ENCODE peak calls at places on chromosomes 7 and 10, in ten cellular contexts. N, F, O, R, U, I, E, D, C and J are unnamed samples.

GRCh38 chr10:119131512-119132240 is 27.8 kb downstream of the DENND10 start:
- DNase-seq in N (no peak), F (no peak), O (no peak), R (no peak), U (no peak), I (peak), E (no peak), D (no peak), C (peak), J (no peak)

GRCh38 chr10:525565-526315 is 163.7 kb downstream of the DIP2C start:
- DNase-seq in N (no peak), F (no peak), O (peak), R (peak), U (no peak), I (peak), E (no peak), D (no peak), C (no peak), J (no peak)

GRCh38 chr7:148344406-148344805 is 246.2 kb upstream of the C7orf33 start:
- DNase-seq in N (no peak), F (no peak), O (no peak), R (no peak), U (no peak), I (no peak), E (no peak), D (no peak), C (no peak), J (no peak)

GRCh38 chr7:78786055-78786454 is 667.4 kb downstream of the MAGI2 start:
- DNase-seq in N (no peak), F (no peak), O (no peak), R (no peak), U (no peak), I (no peak), E (no peak), D (no peak), C (no peak), J (no peak)

GRCh38 chr7:35424869-35425495 is 171.1 kb upstream of the TBX20 start:
- DNase-seq in N (peak), F (no peak), O (no peak), R (peak), U (peak), I (peak), E (peak), D (peak), C (peak), J (peak)

GRCh38 chr10:87640043-87640442 is 19.6 kb upstream of the PAPSS2 start:
- DNase-seq in N (no peak), F (no peak), O (no peak), R (no peak), U (no peak), I (no peak), E (no peak), D (no peak), C (no peak), J (no peak)

GRCh38 chr7:37815969-37816371 is 32.4 kb upstream of the NME8 start:
- DNase-seq in N (no peak), F (no peak), O (no peak), R (no peak), U (no peak), I (no peak), E (no peak), D (no peak), C (peak), J (no peak)

GRCh38 chr7:151139791-151140190 is 27.7 kb downstream of the GBX1 start:
- DNase-seq in N (no peak), F (no peak), O (no peak), R (no peak), U (no peak), I (no peak), E (no peak), D (no peak), C (no peak), J (no peak)

GRCh38 chr7:149819141-149819960 is 18.8 kb upstream of the ZNF862 start:
- DNase-seq in N (no peak), F (no peak), O (no peak), R (no peak), U (peak), I (no peak), E (no peak), D (no peak), C (no peak), J (no peak)

GRCh38 chr7:28533731-28534531 is 121.6 kb downstream of the CREB5 start:
- DNase-seq in N (no peak), F (no peak), O (peak), R (no peak), U (peak), I (peak), E (no peak), D (no peak), C (no peak), J (peak)

GRCh38 chr7:135744938-135745701 is 3.5 kb downstream of the FAM180A start:
- DNase-seq in N (no peak), F (no peak), O (no peak), R (peak), U (no peak), I (peak), E (no peak), D (peak), C (no peak), J (no peak)

GRCh38 chr10:71985542-71986250 is 21.5 kb downstream of the CHST3 start:
- DNase-seq in N (no peak), F (no peak), O (peak), R (no peak), U (no peak), I (peak), E (no peak), D (no peak), C (peak), J (no peak)

GRCh38 chr7:98265841-98266271 is 13.8 kb upstream of the TECPR1 start:
- DNase-seq in N (no peak), F (no peak), O (no peak), R (no peak), U (no peak), I (no peak), E (no peak), D (no peak), C (no peak), J (no peak)

GRCh38 chr7:132947011-132947410 is 134.9 kb downstream of the CHCHD3 start:
- DNase-seq in N (no peak), F (no peak), O (no peak), R (no peak), U (no peak), I (no peak), E (no peak), D (no peak), C (no peak), J (no peak)

GRCh38 chr7:142880886-142881505 is 4.5 kb downstream of the TRPV6 start:
- DNase-seq in N (no peak), F (no peak), O (no peak), R (peak), U (no peak), I (peak), E (peak), D (peak), C (peak), J (peak)

GRCh38 chr7:134710854-134711624 is 64.4 kb downstream of the BPGM start:
- DNase-seq in N (no peak), F (no peak), O (no peak), R (no peak), U (no peak), I (no peak), E (peak), D (no peak), C (no peak), J (no peak)

GRCh38 chr7:70498633-70499032 is 633.3 kb upstream of the GALNT17 start:
- DNase-seq in N (no peak), F (no peak), O (no peak), R (no peak), U (no peak), I (no peak), E (no peak), D (no peak), C (no peak), J (no peak)

GRCh38 chr10:26015092-26015491 is 81.1 kb downstream of the MYO3A start:
- DNase-seq in N (no peak), F (no peak), O (no peak), R (no peak), U (no peak), I (no peak), E (no peak), D (no peak), C (no peak), J (no peak)

GRCh38 chr7:113548137-113548536 is 370.7 kb downstream of the PPP1R3A start:
- DNase-seq in N (no peak), F (no peak), O (no peak), R (no peak), U (no peak), I (no peak), E (no peak), D (no peak), C (no peak), J (no peak)

GRCh38 chr7:99124636-99125504 is 19.0 kb downstream of the SMURF1 start:
- DNase-seq in N (no peak), F (no peak), O (no peak), R (no peak), U (no peak), I (no peak), E (no peak), D (no peak), C (no peak), J (no peak)

GRCh38 chr7:66748127-66748511 is 7.6 kb downstream of the RABGEF1 start:
- DNase-seq in N (peak), F (no peak), O (no peak), R (no peak), U (no peak), I (peak), E (no peak), D (no peak), C (no peak), J (no peak)

GRCh38 chr7:5494320-5494682 is 70.7 kb upstream of the TNRC18 start:
- DNase-seq in N (no peak), F (no peak), O (no peak), R (no peak), U (no peak), I (no peak), E (no peak), D (no peak), C (no peak), J (no peak)

GRCh38 chr10:132035476-132035875 is 30.3 kb upstream of the JAKMIP3 start:
- DNase-seq in N (no peak), F (no peak), O (no peak), R (no peak), U (no peak), I (no peak), E (no peak), D (no peak), C (no peak), J (no peak)

GRCh38 chr7:24920702-24921679 is 59.0 kb downstream of the OSBPL3 start:
- DNase-seq in N (no peak), F (no peak), O (no peak), R (no peak), U (no peak), I (no peak), E (no peak), D (no peak), C (no peak), J (no peak)

GRCh38 chr7:143419880-143420279 is 11.2 kb upstream of the EPHA1 start:
- DNase-seq in N (no peak), F (no peak), O (no peak), R (no peak), U (no peak), I (no peak), E (no peak), D (no peak), C (no peak), J (no peak)

GRCh38 chr7:2729043-2729892 is 41.3 kb downstream of the AMZ1 start:
- DNase-seq in N (no peak), F (no peak), O (peak), R (no peak), U (no peak), I (peak), E (no peak), D (no peak), C (no peak), J (no peak)

GRCh38 chr10:11286261-11286989 is 268.8 kb downstream of the CELF2 start:
- DNase-seq in N (no peak), F (no peak), O (no peak), R (no peak), U (no peak), I (no peak), E (no peak), D (no peak), C (peak), J (no peak)

GRCh38 chr7:34155225-34155908 is 250.0 kb downstream of the BMPER start:
- DNase-seq in N (peak), F (no peak), O (peak), R (peak), U (no peak), I (peak), E (no peak), D (no peak), C (no peak), J (no peak)

GRCh38 chr10:3067045-3067858 is at the start of gene PFKP:
- DNase-seq in N (no peak), F (no peak), O (peak), R (peak), U (peak), I (no peak), E (peak), D (no peak), C (peak), J (no peak)

GRCh38 chr10:91880310-91880709 is 29.0 kb downstream of the FGFBP3 start:
- DNase-seq in N (no peak), F (no peak), O (no peak), R (peak), U (no peak), I (no peak), E (no peak), D (no peak), C (no peak), J (no peak)

GRCh38 chr7:47444376-47445098 is 137.4 kb downstream of the TNS3 start:
- DNase-seq in N (no peak), F (no peak), O (no peak), R (no peak), U (no peak), I (peak), E (no peak), D (no peak), C (peak), J (no peak)
- TF ChIP-seq CTCF in N (peak), F (peak), O (no peak), R (no peak), U (peak), I (peak), E (no peak), D (peak), C (peak), J (peak)

GRCh38 chr7:16889305-16889704 is 7.5 kb upstream of the AGR3 start:
- DNase-seq in N (no peak), F (no peak), O (no peak), R (no peak), U (no peak), I (no peak), E (no peak), D (no peak), C (no peak), J (no peak)

GRCh38 chr7:16891874-16892620 is 10.3 kb upstream of the AGR3 start:
- DNase-seq in N (no peak), F (no peak), O (no peak), R (no peak), U (no peak), I (no peak), E (no peak), D (no peak), C (no peak), J (no peak)

GRCh38 chr7:16889851-16890443 is 8.2 kb upstream of the AGR3 start:
- DNase-seq in N (no peak), F (no peak), O (no peak), R (no peak), U (no peak), I (no peak), E (no peak), D (no peak), C (no peak), J (no peak)

DNA sequence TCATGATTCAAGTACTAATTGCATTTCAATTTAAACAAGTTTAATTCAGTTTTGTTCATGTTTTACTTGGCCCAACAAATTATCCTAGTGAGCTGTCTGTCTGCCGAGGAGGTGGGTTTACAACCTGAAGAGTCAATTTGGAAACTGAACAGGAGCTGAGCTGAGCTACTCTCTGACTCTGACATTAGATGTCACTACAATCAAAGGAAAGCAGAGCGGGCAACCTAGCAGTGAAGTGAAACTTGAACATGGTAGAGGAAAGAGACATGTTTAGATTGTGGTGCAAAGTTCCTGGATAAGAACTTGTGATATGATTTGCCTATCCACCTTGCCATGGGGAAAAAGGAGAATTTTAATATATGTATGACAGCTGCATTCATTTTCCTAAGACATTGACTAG is 9.6 kb upstream of the AGR3 start:
- DNase-seq in N (peak), F (no peak), O (no peak), R (peak), U (no peak), I (peak), E (no peak), D (peak), C (peak), J (no peak)
- TF ChIP-seq CTCF in N (peak), F (peak), O (no peak), R (peak), U (peak), I (peak), E (no peak), D (no peak), C (peak), J (peak)

DNA sequence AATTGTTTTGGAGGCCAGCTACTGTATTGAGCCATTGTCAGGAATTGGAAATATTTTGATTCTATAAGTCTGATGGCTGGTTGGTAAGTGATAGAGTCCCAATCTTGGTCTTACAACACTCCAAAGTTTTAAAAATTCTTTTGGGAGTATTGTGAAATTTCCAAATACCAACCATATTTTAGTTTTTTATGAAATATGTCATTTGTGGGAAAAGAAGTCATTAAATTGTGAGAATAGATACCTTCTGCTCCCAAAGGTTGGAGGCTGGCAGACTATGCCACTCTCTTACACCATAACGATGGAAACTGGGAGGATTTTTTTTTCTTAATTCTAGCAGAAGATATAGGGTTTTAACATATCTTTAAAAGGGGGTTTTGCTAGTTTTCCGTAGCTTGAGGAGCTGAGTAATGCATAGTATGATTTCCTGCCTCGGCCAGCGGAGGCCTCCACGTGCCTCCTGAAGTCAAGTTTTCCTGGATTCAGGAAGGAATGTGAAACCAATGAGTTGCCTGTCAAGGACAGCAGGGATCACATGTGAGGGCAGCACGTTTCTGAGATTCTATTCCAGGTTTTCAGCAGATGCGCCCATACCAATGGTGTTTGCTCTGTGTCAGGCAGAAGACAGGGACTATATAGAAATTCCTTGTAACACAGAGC is 92.2 kb upstream of the LAMB4 start:
- DNase-seq in N (no peak), F (no peak), O (no peak), R (no peak), U (no peak), I (no peak), E (no peak), D (no peak), C (no peak), J (no peak)
- TF ChIP-seq CTCF in N (no peak), F (no peak), O (no peak), R (no peak), U (no peak), I (no peak), E (no peak), D (no peak), C (no peak), J (no peak)

DNA sequence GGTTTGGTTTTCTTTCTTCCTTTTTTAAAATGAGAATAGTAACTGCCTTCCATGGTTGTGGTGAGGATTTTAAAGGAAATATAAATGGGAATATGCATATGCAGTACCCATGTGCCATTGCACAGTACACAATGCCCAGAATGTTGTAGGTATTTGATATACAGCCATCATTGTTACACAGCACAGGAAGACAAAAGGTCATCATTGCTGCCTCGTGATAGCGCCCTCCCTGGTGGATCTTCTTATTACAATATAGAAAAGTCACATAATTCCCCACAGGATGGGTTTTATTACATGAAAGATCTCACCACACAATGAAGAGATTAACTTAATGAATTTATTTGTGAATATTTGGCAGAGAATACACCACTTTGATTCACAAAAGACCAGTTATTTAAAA is 76.5 kb downstream of the PPP1R17 start:
- DNase-seq in N (no peak), F (no peak), O (no peak), R (no peak), U (no peak), I (no peak), E (no peak), D (no peak), C (no peak), J (no peak)
- TF ChIP-seq CTCF in N (no peak), F (no peak), O (no peak), R (peak), U (no peak), I (peak), E (no peak), D (peak), C (no peak), J (peak)

GRCh38 chr7:139867847-139868246 is 38.8 kb downstream of the TBXAS1 start:
- DNase-seq in N (no peak), F (no peak), O (no peak), R (no peak), U (no peak), I (no peak), E (no peak), D (no peak), C (no peak), J (no peak)

GRCh38 chr7:139871276-139871675 is 42.2 kb downstream of the TBXAS1 start:
- DNase-seq in N (peak), F (no peak), O (no peak), R (no peak), U (no peak), I (peak), E (no peak), D (no peak), C (no peak), J (no peak)

GRCh38 chr7:139871820-139872219 is 42.8 kb downstream of the TBXAS1 start:
- DNase-seq in N (no peak), F (no peak), O (no peak), R (no peak), U (no peak), I (peak), E (no peak), D (no peak), C (no peak), J (no peak)

GRCh38 chr7:139870406-139870805 is 41.3 kb downstream of the TBXAS1 start:
- DNase-seq in N (no peak), F (no peak), O (no peak), R (no peak), U (no peak), I (peak), E (no peak), D (no peak), C (no peak), J (no peak)

GRCh38 chr7:139869886-139870285 is 40.8 kb downstream of the TBXAS1 start:
- DNase-seq in N (no peak), F (no peak), O (no peak), R (no peak), U (no peak), I (no peak), E (no peak), D (no peak), C (no peak), J (no peak)
- TF ChIP-seq CTCF in N (no peak), F (no peak), O (no peak), R (no peak), U (no peak), I (no peak), E (no peak), D (no peak), C (no peak), J (no peak)